ENCODE peak calls at places on chromosomes 13 and 19, in four cellular contexts. W, H, G and M are unnamed samples.
A peak's percentile ranks its signal among the peaks of the same experiment; 100 is the strongest.

GRCh38 chr19:35540356-35540927 is 5.0 kb upstream of the TMEM147 start:
- DNase-seq in W (no peak), H (no peak), G (no peak), M (no peak)

GRCh38 chr13:102651392-102651791 is 43.5 kb downstream of the METTL21C start:
- DNase-seq in W (no peak), H (no peak), G (no peak), M (no peak)

GRCh38 chr13:83178008-83178407 is 704.3 kb downstream of the SLITRK1 start:
- DNase-seq in W (no peak), H (no peak), G (no peak), M (no peak)

GRCh38 chr13:73069206-73069815 is 10.5 kb downstream of the KLF5 start:
- DNase-seq in W (no peak), H (no peak), G (no peak), M (no peak)

GRCh38 chr19:1977116-1977515 is 36.1 kb downstream of the CSNK1G2 start:
- DNase-seq in W (no peak), H (no peak), G (no peak), M (no peak)

GRCh38 chr13:106129993-106130392 is 405.5 kb downstream of the EFNB2 start:
- DNase-seq in W (no peak), H (no peak), G (no peak), M (no peak)

GRCh38 chr13:99498304-99499161 is 2.7 kb upstream of the TM9SF2 start:
- DNase-seq in W (peak; percentile 98), H (peak; percentile 90), G (peak; percentile 96), M (peak; percentile 96)

GRCh38 chr19:45473366-45474190 is 5.8 kb downstream of the FOSB start:
- DNase-seq in W (no peak), H (no peak), G (no peak), M (no peak)

GRCh38 chr13:40485611-40486517 is 180.6 kb downstream of the FOXO1 start:
- DNase-seq in W (no peak), H (no peak), G (peak; percentile 50), M (no peak)

GRCh38 chr19:2798733-2799132 is 13.4 kb downstream of the THOP1 start:
- DNase-seq in W (no peak), H (no peak), G (no peak), M (peak; percentile 27)

GRCh38 chr19:32387701-32388392 is 17.7 kb upstream of the DPY19L3 start:
- DNase-seq in W (no peak), H (no peak), G (no peak), M (peak; percentile 79)

GRCh38 chr13:96075953-96076543 is 13.9 kb upstream of the HS6ST3 start:
- DNase-seq in W (no peak), H (no peak), G (no peak), M (no peak)

GRCh38 chr13:95020298-95020987 is 280.8 kb downstream of the ABCC4 start:
- DNase-seq in W (no peak), H (no peak), G (no peak), M (no peak)

GRCh38 chr19:38263696-38264485 is 482 bp upstream of the SPINT2 start:
- DNase-seq in W (peak; percentile 98), H (peak; percentile 57), G (peak; percentile 63), M (no peak)

GRCh38 chr13:30113983-30114491 is 193.3 kb downstream of the KATNAL1 start:
- DNase-seq in W (peak; percentile 72), H (no peak), G (no peak), M (no peak)

GRCh38 chr13:50149932-50150331 is 134.7 kb downstream of the KCNRG start:
- DNase-seq in W (peak; percentile 86), H (no peak), G (no peak), M (peak; percentile 6)

GRCh38 chr13:77477299-77477848 is 58.1 kb upstream of the SCEL start:
- DNase-seq in W (no peak), H (no peak), G (no peak), M (no peak)

GRCh38 chr13:88329066-88329465 is 657.9 kb downstream of the SLITRK5 start:
- DNase-seq in W (no peak), H (no peak), G (no peak), M (no peak)

GRCh38 chr19:18233224-18233825 is 7.1 kb upstream of the PDE4C start:
- DNase-seq in W (peak; percentile 45), H (no peak), G (peak; percentile 11), M (peak; percentile 48)

GRCh38 chr13:110644892-110645521 is 29.7 kb downstream of the NAXD start:
- DNase-seq in W (peak; percentile 77), H (peak; percentile 71), G (no peak), M (peak; percentile 29)

GRCh38 chr19:22260499-22260898 is 25.7 kb upstream of the ZNF729 start:
- DNase-seq in W (no peak), H (no peak), G (no peak), M (no peak)

GRCh38 chr13:76330756-76331155 is 555.4 kb downstream of the KCTD12 start:
- DNase-seq in W (no peak), H (no peak), G (no peak), M (no peak)

GRCh38 chr13:55777612-55778011 is 1363.1 kb upstream of the PRR20A start:
- DNase-seq in W (no peak), H (no peak), G (no peak), M (no peak)

GRCh38 chr13:25292301-25292700 is 5.0 kb upstream of the MTMR6 start:
- DNase-seq in W (no peak), H (no peak), G (no peak), M (no peak)

GRCh38 chr19:45172611-45173208 is 5.3 kb downstream of the TRAPPC6A start:
- DNase-seq in W (no peak), H (no peak), G (no peak), M (no peak)

GRCh38 chr13:96082640-96083039 is 7.3 kb upstream of the HS6ST3 start:
- DNase-seq in W (no peak), H (no peak), G (no peak), M (no peak)

GRCh38 chr13:28268800-28269223 is 130.5 kb downstream of the PAN3 start:
- DNase-seq in W (no peak), H (no peak), G (no peak), M (no peak)

GRCh38 chr13:44373601-44374347 is at the start of gene SERP2:
- DNase-seq in W (no peak), H (peak; percentile 42), G (no peak), M (no peak)

GRCh38 chr19:4831351-4832340 is at the start of gene TICAM1:
- DNase-seq in W (peak; percentile 80), H (peak; percentile 12), G (peak; percentile 79), M (peak; percentile 69)

GRCh38 chr19:45175663-45176345 is 2.2 kb downstream of the TRAPPC6A start:
- DNase-seq in W (no peak), H (no peak), G (no peak), M (no peak)

GRCh38 chr13:111280666-111281577 is 39.5 kb upstream of the TEX29 start:
- DNase-seq in W (no peak), H (no peak), G (no peak), M (no peak)